ENCODE peak calls at places on chromosomes 4 and X, in nine cellular contexts. One of them, this sample, is unnamed.
A peak's percentile ranks its signal among the peaks of the same experiment; 100 is the strongest.

GRCh38 chr4:140691369-140691768 is 64.8 kb downstream of the TBC1D9 start:
- DNase-seq in H1: no peak
- DNase-seq in BE2C: no peak
- DNase-seq in fibroblast of lung: peak; percentile 67
- DNase-seq in astrocyte: peak; percentile 20
- DNase-seq in heart right ventricle: no peak
- DNase-seq in CD8-positive, alpha-beta memory T cell: no peak
- DNase-seq in aorta: no peak
- DNase-seq in lower lobe of right lung: no peak
- DNase-seq in this sample: no peak

GRCh38 chr4:7429069-7429416 is 5.7 kb downstream of the PSAPL1 start:
- DNase-seq in H1: peak; percentile 36
- DNase-seq in BE2C: no peak
- DNase-seq in lower lobe of right lung: peak; percentile 31
- DNase-seq in CD8-positive, alpha-beta memory T cell: no peak
- DNase-seq in fibroblast of lung: no peak
- DNase-seq in aorta: peak; percentile 3
- DNase-seq in astrocyte: no peak
- DNase-seq in heart right ventricle: no peak
- DNase-seq in this sample: no peak

GRCh38 chrX:12447448-12448154 is 309.3 kb downstream of the FRMPD4 start:
- DNase-seq in CD8-positive, alpha-beta memory T cell: no peak
- DNase-seq in lower lobe of right lung: no peak
- DNase-seq in aorta: no peak
- DNase-seq in astrocyte: peak; percentile 76
- DNase-seq in H1: no peak
- DNase-seq in fibroblast of lung: peak; percentile 90
- DNase-seq in BE2C: no peak
- DNase-seq in heart right ventricle: no peak
- DNase-seq in this sample: no peak

GRCh38 chr4:188016754-188017153 is 21.2 kb downstream of the ZFP42 start:
- DNase-seq in BE2C: no peak
- DNase-seq in fibroblast of lung: no peak
- DNase-seq in H1: no peak
- DNase-seq in heart right ventricle: no peak
- DNase-seq in lower lobe of right lung: no peak
- DNase-seq in CD8-positive, alpha-beta memory T cell: no peak
- DNase-seq in astrocyte: no peak
- DNase-seq in aorta: no peak
- DNase-seq in this sample: no peak

GRCh38 chr4:37666625-37667071 is 19.5 kb downstream of the RELL1 start:
- DNase-seq in astrocyte: peak; percentile 91
- DNase-seq in lower lobe of right lung: no peak
- DNase-seq in aorta: peak; percentile 56
- DNase-seq in heart right ventricle: peak; percentile 64
- DNase-seq in CD8-positive, alpha-beta memory T cell: no peak
- DNase-seq in BE2C: no peak
- DNase-seq in H1: no peak
- DNase-seq in fibroblast of lung: peak; percentile 84
- DNase-seq in this sample: no peak

GRCh38 chrX:107579956-107580355 is 48.4 kb upstream of the PRPS1 start:
- DNase-seq in H1: no peak
- DNase-seq in BE2C: no peak
- DNase-seq in heart right ventricle: no peak
- DNase-seq in lower lobe of right lung: no peak
- DNase-seq in aorta: no peak
- DNase-seq in astrocyte: no peak
- DNase-seq in fibroblast of lung: peak; percentile 70
- DNase-seq in CD8-positive, alpha-beta memory T cell: no peak
- DNase-seq in this sample: no peak

GRCh38 chrX:53321216-53321942 is 40.0 kb upstream of the IQSEC2 start:
- DNase-seq in BE2C: peak; percentile 15
- DNase-seq in heart right ventricle: no peak
- DNase-seq in aorta: no peak
- DNase-seq in H1: no peak
- DNase-seq in lower lobe of right lung: peak; percentile 45
- DNase-seq in astrocyte: no peak
- DNase-seq in CD8-positive, alpha-beta memory T cell: no peak
- DNase-seq in fibroblast of lung: no peak
- DNase-seq in this sample: no peak

GRCh38 chr4:10108818-10109783 is 7.5 kb downstream of the WDR1 start:
- DNase-seq in heart right ventricle: no peak
- DNase-seq in aorta: no peak
- DNase-seq in lower lobe of right lung: no peak
- DNase-seq in fibroblast of lung: no peak
- DNase-seq in H1: no peak
- DNase-seq in BE2C: no peak
- DNase-seq in astrocyte: no peak
- DNase-seq in CD8-positive, alpha-beta memory T cell: peak; percentile 44
- DNase-seq in this sample: no peak

GRCh38 chr4:99624141-99624719 is 33.4 kb downstream of the C4orf54 start:
- DNase-seq in H1: no peak
- DNase-seq in fibroblast of lung: peak; percentile 48
- DNase-seq in heart right ventricle: no peak
- DNase-seq in aorta: no peak
- DNase-seq in lower lobe of right lung: no peak
- DNase-seq in BE2C: no peak
- DNase-seq in astrocyte: no peak
- DNase-seq in CD8-positive, alpha-beta memory T cell: no peak
- DNase-seq in this sample: no peak

GRCh38 chr4:19317377-19317776 is 934.3 kb upstream of the SLIT2 start:
- DNase-seq in H1: no peak
- DNase-seq in lower lobe of right lung: no peak
- DNase-seq in CD8-positive, alpha-beta memory T cell: no peak
- DNase-seq in heart right ventricle: no peak
- DNase-seq in BE2C: no peak
- DNase-seq in astrocyte: no peak
- DNase-seq in fibroblast of lung: no peak
- DNase-seq in aorta: no peak
- DNase-seq in this sample: no peak

GRCh38 chr4:19324175-19324574 is 927.5 kb upstream of the SLIT2 start:
- DNase-seq in BE2C: no peak
- DNase-seq in astrocyte: no peak
- DNase-seq in CD8-positive, alpha-beta memory T cell: no peak
- DNase-seq in aorta: no peak
- DNase-seq in heart right ventricle: no peak
- DNase-seq in fibroblast of lung: no peak
- DNase-seq in lower lobe of right lung: no peak
- DNase-seq in H1: no peak
- DNase-seq in this sample: no peak

GRCh38 chr4:19319607-19320006 is 932.1 kb upstream of the SLIT2 start:
- DNase-seq in BE2C: no peak
- DNase-seq in fibroblast of lung: no peak
- DNase-seq in astrocyte: no peak
- DNase-seq in aorta: no peak
- DNase-seq in heart right ventricle: no peak
- DNase-seq in lower lobe of right lung: no peak
- DNase-seq in H1: no peak
- DNase-seq in CD8-positive, alpha-beta memory T cell: no peak
- DNase-seq in this sample: no peak
- H3K9me3 ChIP-seq in BE2C: no peaks in the 10 kb centered on the region
- H3K9me3 ChIP-seq in fibroblast of lung: no peaks in the 10 kb centered on the region
- H3K9me3 ChIP-seq in astrocyte: no peaks in the 10 kb centered on the region
- H3K9me3 ChIP-seq in aorta: no peaks in the 10 kb centered on the region
- H3K9me3 ChIP-seq in heart right ventricle: no peaks in the 10 kb centered on the region
- H3K9me3 ChIP-seq in lower lobe of right lung: no peaks in the 10 kb centered on the region
- H3K9me3 ChIP-seq in H1: no peaks in the 10 kb centered on the region
- H3K9me3 ChIP-seq in CD8-positive, alpha-beta memory T cell: no peaks in the 10 kb centered on the region
- H3K9me3 ChIP-seq in this sample: no peaks in the 10 kb centered on the region

DNA sequence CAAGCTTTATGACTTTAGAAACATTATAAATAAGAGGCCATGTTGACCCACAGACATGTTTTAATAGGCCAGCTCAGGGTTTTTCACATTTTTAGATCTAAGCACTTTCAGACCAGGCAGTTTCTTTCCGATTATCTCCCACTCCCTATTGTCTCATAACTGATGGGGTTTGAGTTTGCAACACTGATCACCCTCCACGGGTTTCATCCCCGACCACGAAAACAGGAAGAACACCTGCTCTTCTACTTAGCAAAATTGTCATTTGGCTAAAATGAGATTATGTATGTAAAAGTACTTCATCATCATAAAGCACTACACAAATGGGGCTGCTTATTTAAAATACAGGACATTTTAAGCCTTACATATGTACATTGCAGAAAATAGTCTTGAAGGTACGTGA is 407.9 kb downstream of the HNRNPD start:
- DNase-seq in H1: no peak
- DNase-seq in heart right ventricle: no peak
- DNase-seq in astrocyte: no peak
- DNase-seq in BE2C: no peak
- DNase-seq in aorta: no peak
- DNase-seq in lower lobe of right lung: no peak
- DNase-seq in CD8-positive, alpha-beta memory T cell: no peak
- DNase-seq in fibroblast of lung: no peak
- DNase-seq in this sample: no peak
- H3K4me3 ChIP-seq in H1: no peak overlapping the region
- H3K4me3 ChIP-seq in heart right ventricle: no peak overlapping the region
- H3K4me3 ChIP-seq in astrocyte: no peak overlapping the region
- H3K4me3 ChIP-seq in BE2C: no peak overlapping the region
- H3K4me3 ChIP-seq in aorta: no peak overlapping the region
- H3K4me3 ChIP-seq in lower lobe of right lung: no peak overlapping the region
- H3K4me3 ChIP-seq in CD8-positive, alpha-beta memory T cell: no peak overlapping the region
- H3K4me3 ChIP-seq in fibroblast of lung: no peak overlapping the region
- H3K4me3 ChIP-seq in this sample: no peak overlapping the region

GRCh38 chrX:69154051-69154450 is 11.2 kb downstream of the PJA1 start:
- DNase-seq in lower lobe of right lung: no peak
- DNase-seq in fibroblast of lung: no peak
- DNase-seq in aorta: no peak
- DNase-seq in BE2C: no peak
- DNase-seq in H1: no peak
- DNase-seq in astrocyte: no peak
- DNase-seq in heart right ventricle: no peak
- DNase-seq in CD8-positive, alpha-beta memory T cell: no peak
- DNase-seq in this sample: no peak
- H3K9me3 ChIP-seq in lower lobe of right lung: no peaks in the 10 kb centered on the region
- H3K9me3 ChIP-seq in fibroblast of lung: no peaks in the 10 kb centered on the region
- H3K9me3 ChIP-seq in aorta: no peaks in the 10 kb centered on the region
- H3K9me3 ChIP-seq in BE2C: no peaks in the 10 kb centered on the region
- H3K9me3 ChIP-seq in H1: no peaks in the 10 kb centered on the region
- H3K9me3 ChIP-seq in astrocyte: no peaks in the 10 kb centered on the region
- H3K9me3 ChIP-seq in heart right ventricle: no peaks in the 10 kb centered on the region
- H3K9me3 ChIP-seq in CD8-positive, alpha-beta memory T cell: no peaks in the 10 kb centered on the region
- H3K9me3 ChIP-seq in this sample: no peaks in the 10 kb centered on the region

GRCh38 chr4:112648263-112649054 is 11.5 kb downstream of the LARP7 start:
- DNase-seq in BE2C: no peak
- DNase-seq in lower lobe of right lung: no peak
- DNase-seq in heart right ventricle: no peak
- DNase-seq in H1: no peak
- DNase-seq in fibroblast of lung: no peak
- DNase-seq in aorta: no peak
- DNase-seq in CD8-positive, alpha-beta memory T cell: no peak
- DNase-seq in astrocyte: peak; percentile 54
- DNase-seq in this sample: peak; percentile 50

GRCh38 chr4:112647785-112648184 is 10.8 kb downstream of the LARP7 start:
- DNase-seq in heart right ventricle: no peak
- DNase-seq in aorta: no peak
- DNase-seq in H1: no peak
- DNase-seq in lower lobe of right lung: no peak
- DNase-seq in fibroblast of lung: no peak
- DNase-seq in astrocyte: peak; percentile 10
- DNase-seq in CD8-positive, alpha-beta memory T cell: no peak
- DNase-seq in BE2C: no peak
- DNase-seq in this sample: peak; percentile 64

GRCh38 chr4:112645541-112646329 is 8.8 kb downstream of the LARP7 start:
- DNase-seq in lower lobe of right lung: no peak
- DNase-seq in H1: peak; percentile 75
- DNase-seq in CD8-positive, alpha-beta memory T cell: no peak
- DNase-seq in heart right ventricle: no peak
- DNase-seq in BE2C: no peak
- DNase-seq in astrocyte: no peak
- DNase-seq in fibroblast of lung: no peak
- DNase-seq in aorta: no peak
- DNase-seq in this sample: no peak

GRCh38 chr4:112649055-112649408 is 12.1 kb downstream of the LARP7 start:
- DNase-seq in lower lobe of right lung: no peak
- DNase-seq in astrocyte: no peak
- DNase-seq in BE2C: no peak
- DNase-seq in heart right ventricle: no peak
- DNase-seq in aorta: no peak
- DNase-seq in H1: no peak
- DNase-seq in fibroblast of lung: no peak
- DNase-seq in CD8-positive, alpha-beta memory T cell: no peak
- DNase-seq in this sample: no peak

DNA sequence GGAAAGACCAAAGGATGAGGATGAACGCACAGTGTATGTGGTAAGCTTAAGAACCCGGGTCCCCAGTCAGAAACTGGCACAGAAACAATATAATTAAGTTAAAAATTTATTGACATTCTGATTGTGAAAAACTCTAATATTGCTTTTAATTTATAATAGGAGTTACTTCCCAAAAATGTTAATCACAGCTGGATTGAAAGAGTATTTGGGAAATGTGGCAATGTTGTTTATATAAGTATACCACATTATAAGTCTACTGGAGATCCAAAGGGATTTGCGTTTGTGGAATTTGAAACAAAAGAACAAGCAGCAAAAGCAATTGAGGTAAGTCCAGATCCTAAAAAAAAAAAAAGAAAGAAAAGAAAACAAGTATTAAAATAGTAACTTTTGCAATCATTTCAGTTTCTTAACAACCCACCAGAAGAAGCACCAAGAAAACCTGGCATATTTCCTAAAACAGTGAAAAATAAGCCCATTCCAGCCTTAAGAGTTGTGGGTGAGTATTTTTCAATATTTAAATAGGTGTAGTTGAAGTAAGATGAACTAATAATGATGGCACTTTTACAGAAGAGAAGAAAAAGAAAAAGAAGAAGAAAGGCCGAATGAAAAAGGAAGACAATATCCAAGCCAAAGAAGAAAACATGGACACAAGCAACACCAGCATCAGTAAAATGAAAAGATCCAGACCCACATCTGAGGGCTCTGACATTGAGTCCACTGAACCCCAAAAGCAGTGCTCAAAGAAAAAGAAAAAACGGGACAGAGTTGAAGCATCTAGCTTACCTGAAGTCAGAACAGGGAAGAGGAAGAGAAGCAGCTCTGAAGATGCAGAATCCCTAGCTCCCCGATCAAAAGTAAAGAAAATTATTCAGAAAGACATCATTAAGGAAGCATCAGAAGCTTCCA is 9.9 kb downstream of the LARP7 start:
- DNase-seq in aorta: no peak
- DNase-seq in fibroblast of lung: no peak
- DNase-seq in heart right ventricle: no peak
- DNase-seq in CD8-positive, alpha-beta memory T cell: no peak
- DNase-seq in H1: no peak
- DNase-seq in BE2C: no peak
- DNase-seq in astrocyte: no peak
- DNase-seq in lower lobe of right lung: no peak
- DNase-seq in this sample: no peak
- H3K4me3 ChIP-seq in aorta: no peak overlapping the region
- H3K4me3 ChIP-seq in fibroblast of lung: no peak overlapping the region
- H3K4me3 ChIP-seq in heart right ventricle: no peak overlapping the region
- H3K4me3 ChIP-seq in CD8-positive, alpha-beta memory T cell: no peak overlapping the region
- H3K4me3 ChIP-seq in H1: peak overlapping the region; percentile 99
- H3K4me3 ChIP-seq in BE2C: no peak overlapping the region
- H3K4me3 ChIP-seq in astrocyte: no peak overlapping the region
- H3K4me3 ChIP-seq in lower lobe of right lung: no peak overlapping the region
- H3K4me3 ChIP-seq in this sample: peak overlapping the region; percentile 16